ENCODE peak calls at places on chromosomes 4 and X, in five cellular contexts. One of them, this sample, is unnamed.

GRCh38 chr4:48791313-48791712 is 11.2 kb upstream of the FRYL start:
- DNase-seq in CD4-positive, alpha-beta memory T cell: no peak
- DNase-seq in caudate nucleus: no peak
- DNase-seq in foreskin fibroblast: no peak
- DNase-seq in kidney epithelial cell: no peak
- DNase-seq in this sample: no peak

GRCh38 chr4:52714597-52715254 is 36.5 kb downstream of the ERVMER34-1 start:
- DNase-seq in CD4-positive, alpha-beta memory T cell: no peak
- DNase-seq in caudate nucleus: no peak
- DNase-seq in foreskin fibroblast: no peak
- DNase-seq in kidney epithelial cell: no peak
- DNase-seq in this sample: no peak

GRCh38 chr4:112082954-112083586 is 62.2 kb upstream of the FAM241A start:
- DNase-seq in CD4-positive, alpha-beta memory T cell: no peak
- DNase-seq in caudate nucleus: no peak
- DNase-seq in foreskin fibroblast: peak
- DNase-seq in kidney epithelial cell: peak
- DNase-seq in this sample: no peak

GRCh38 chr4:4461850-4462249 is 74.9 kb downstream of the NSG1 start:
- DNase-seq in CD4-positive, alpha-beta memory T cell: peak
- DNase-seq in caudate nucleus: no peak
- DNase-seq in foreskin fibroblast: no peak
- DNase-seq in kidney epithelial cell: no peak
- DNase-seq in this sample: no peak

GRCh38 chr4:7050481-7051143 is 7.4 kb downstream of the TADA2B start:
- DNase-seq in CD4-positive, alpha-beta memory T cell: no peak
- DNase-seq in caudate nucleus: no peak
- DNase-seq in foreskin fibroblast: no peak
- DNase-seq in kidney epithelial cell: no peak
- DNase-seq in this sample: no peak

GRCh38 chr4:7637139-7637538 is 202.4 kb upstream of the PSAPL1 start:
- DNase-seq in CD4-positive, alpha-beta memory T cell: no peak
- DNase-seq in caudate nucleus: no peak
- DNase-seq in foreskin fibroblast: no peak
- DNase-seq in kidney epithelial cell: no peak
- DNase-seq in this sample: no peak

GRCh38 chrX:38220024-38220935 is at the start of gene SRPX:
- DNase-seq in CD4-positive, alpha-beta memory T cell: no peak
- DNase-seq in caudate nucleus: no peak
- DNase-seq in foreskin fibroblast: no peak
- DNase-seq in kidney epithelial cell: no peak
- DNase-seq in this sample: peak

GRCh38 chr4:10124167-10124930 is 7.8 kb upstream of the WDR1 start:
- DNase-seq in CD4-positive, alpha-beta memory T cell: no peak
- DNase-seq in caudate nucleus: no peak
- DNase-seq in foreskin fibroblast: no peak
- DNase-seq in kidney epithelial cell: no peak
- DNase-seq in this sample: no peak

GRCh38 chr4:174255790-174256189 is 27.7 kb downstream of the FBXO8 start:
- DNase-seq in CD4-positive, alpha-beta memory T cell: no peak
- DNase-seq in caudate nucleus: no peak
- DNase-seq in foreskin fibroblast: peak
- DNase-seq in kidney epithelial cell: no peak
- DNase-seq in this sample: no peak

GRCh38 chr4:73589261-73589847 is 30.9 kb downstream of the RASSF6 start:
- DNase-seq in CD4-positive, alpha-beta memory T cell: no peak
- DNase-seq in caudate nucleus: no peak
- DNase-seq in foreskin fibroblast: peak
- DNase-seq in kidney epithelial cell: no peak
- DNase-seq in this sample: no peak

GRCh38 chrX:110123331-110123782 is 120.4 kb downstream of the TMEM164 start:
- DNase-seq in CD4-positive, alpha-beta memory T cell: no peak
- DNase-seq in caudate nucleus: no peak
- DNase-seq in foreskin fibroblast: no peak
- DNase-seq in kidney epithelial cell: no peak
- DNase-seq in this sample: no peak

GRCh38 chrX:40736170-40736505 is 796 bp upstream of the MED14 start:
- DNase-seq in CD4-positive, alpha-beta memory T cell: no peak
- DNase-seq in caudate nucleus: peak
- DNase-seq in foreskin fibroblast: no peak
- DNase-seq in kidney epithelial cell: no peak
- DNase-seq in this sample: no peak

GRCh38 chrX:140389331-140389730 is 115.5 kb downstream of the SOX3 start:
- DNase-seq in CD4-positive, alpha-beta memory T cell: no peak
- DNase-seq in caudate nucleus: no peak
- DNase-seq in foreskin fibroblast: no peak
- DNase-seq in kidney epithelial cell: peak
- DNase-seq in this sample: no peak

GRCh38 chr4:6322067-6322760 is 52.6 kb downstream of the WFS1 start:
- DNase-seq in CD4-positive, alpha-beta memory T cell: no peak
- DNase-seq in caudate nucleus: no peak
- DNase-seq in foreskin fibroblast: no peak
- DNase-seq in kidney epithelial cell: no peak
- DNase-seq in this sample: peak

GRCh38 chr4:88881227-88881569 is 175.8 kb downstream of the FAM13A start:
- DNase-seq in CD4-positive, alpha-beta memory T cell: no peak
- DNase-seq in caudate nucleus: no peak
- DNase-seq in foreskin fibroblast: no peak
- DNase-seq in kidney epithelial cell: no peak
- DNase-seq in this sample: no peak

GRCh38 chr4:124278477-124278876 is 434.1 kb downstream of the ANKRD50 start:
- DNase-seq in CD4-positive, alpha-beta memory T cell: no peak
- DNase-seq in caudate nucleus: no peak
- DNase-seq in foreskin fibroblast: no peak
- DNase-seq in kidney epithelial cell: no peak
- DNase-seq in this sample: no peak

GRCh38 chrX:105126201-105126600 is 94.3 kb downstream of the TEX13A start:
- DNase-seq in CD4-positive, alpha-beta memory T cell: no peak
- DNase-seq in caudate nucleus: no peak
- DNase-seq in foreskin fibroblast: no peak
- DNase-seq in kidney epithelial cell: no peak
- DNase-seq in this sample: no peak

GRCh38 chr4:24527371-24527770 is 57.0 kb downstream of the DHX15 start:
- DNase-seq in CD4-positive, alpha-beta memory T cell: no peak
- DNase-seq in caudate nucleus: no peak
- DNase-seq in foreskin fibroblast: no peak
- DNase-seq in kidney epithelial cell: no peak
- DNase-seq in this sample: no peak

GRCh38 chr4:7335363-7336066 is 99.2 kb downstream of the PSAPL1 start:
- DNase-seq in CD4-positive, alpha-beta memory T cell: no peak
- DNase-seq in caudate nucleus: peak
- DNase-seq in foreskin fibroblast: no peak
- DNase-seq in kidney epithelial cell: no peak
- DNase-seq in this sample: peak

This sample was measured in posterior cingulate gyrus.